ENCODE peak calls at places on chromosomes 6 and 20, in four cellular contexts. One of them, this sample, is unnamed.

GRCh38 chr20:24969203-24970029 is 20.3 kb downstream of the CST7 start:
- DNase-seq in stomach: no peak
- DNase-seq in IMR-90: no peak
- DNase-seq in tibial artery: peak
- DNase-seq in this sample: no peak

GRCh38 chr6:109964949-109965348 is 13.2 kb upstream of the GPR6 start:
- DNase-seq in stomach: no peak
- DNase-seq in IMR-90: no peak
- DNase-seq in tibial artery: no peak
- DNase-seq in this sample: no peak

GRCh38 chr6:32166411-32167061 is 2.1 kb downstream of the EGFL8 start:
- DNase-seq in IMR-90: no peak
- DNase-seq in tibial artery: no peak
- DNase-seq in stomach: no peak
- DNase-seq in this sample: no peak

GRCh38 chr6:143164565-143165105 is 103.9 kb downstream of the AIG1 start:
- DNase-seq in stomach: no peak
- DNase-seq in tibial artery: no peak
- DNase-seq in IMR-90: no peak
- DNase-seq in this sample: no peak

GRCh38 chr20:47876348-47877056 is 91.2 kb upstream of the SULF2 start:
- DNase-seq in tibial artery: no peak
- DNase-seq in stomach: no peak
- DNase-seq in IMR-90: no peak
- DNase-seq in this sample: no peak

GRCh38 chr20:8326196-8326595 is 194.1 kb downstream of the PLCB1 start:
- DNase-seq in IMR-90: no peak
- DNase-seq in tibial artery: no peak
- DNase-seq in stomach: no peak
- DNase-seq in this sample: no peak

GRCh38 chr6:20402181-20403079 is 751 bp downstream of the E2F3 start:
- DNase-seq in IMR-90: no peak
- DNase-seq in stomach: peak
- DNase-seq in tibial artery: peak
- DNase-seq in this sample: peak

GRCh38 chr6:157298325-157298724 is 25.0 kb downstream of the TMEM242 start:
- DNase-seq in IMR-90: no peak
- DNase-seq in tibial artery: no peak
- DNase-seq in stomach: no peak
- DNase-seq in this sample: no peak

GRCh38 chr20:6704132-6704861 is 63.2 kb upstream of the BMP2 start:
- DNase-seq in stomach: peak
- DNase-seq in IMR-90: peak
- DNase-seq in tibial artery: no peak
- DNase-seq in this sample: no peak

GRCh38 chr20:63290136-63290676 is 2.8 kb upstream of the COL20A1 start:
- DNase-seq in stomach: no peak
- DNase-seq in tibial artery: no peak
- DNase-seq in IMR-90: no peak
- DNase-seq in this sample: no peak

GRCh38 chr20:5513975-5514516 is 197.3 kb upstream of the PROKR2 start:
- DNase-seq in stomach: no peak
- DNase-seq in IMR-90: peak
- DNase-seq in tibial artery: no peak
- DNase-seq in this sample: no peak

GRCh38 chr20:53582574-53583351 is 10.9 kb downstream of the ZNF217 start:
- DNase-seq in tibial artery: no peak
- DNase-seq in stomach: peak
- DNase-seq in IMR-90: peak
- DNase-seq in this sample: no peak

GRCh38 chr20:38550274-38550673 is 30.7 kb upstream of the ADIG start:
- DNase-seq in tibial artery: no peak
- DNase-seq in stomach: no peak
- DNase-seq in IMR-90: no peak
- DNase-seq in this sample: no peak

GRCh38 chr6:90369024-90369519 is 72.4 kb upstream of the BACH2 start:
- DNase-seq in stomach: peak
- DNase-seq in tibial artery: peak
- DNase-seq in IMR-90: peak
- DNase-seq in this sample: no peak

GRCh38 chr6:4607026-4607704 is 169.0 kb upstream of the CDYL start:
- DNase-seq in stomach: no peak
- DNase-seq in tibial artery: peak
- DNase-seq in IMR-90: peak
- DNase-seq in this sample: no peak

GRCh38 chr6:21965029-21965428 is 331.8 kb downstream of the PRL start:
- DNase-seq in tibial artery: no peak
- DNase-seq in IMR-90: no peak
- DNase-seq in stomach: no peak
- DNase-seq in this sample: no peak

GRCh38 chr6:31888281-31889258 is 8.9 kb downstream of the EHMT2 start:
- DNase-seq in tibial artery: no peak
- DNase-seq in IMR-90: no peak
- DNase-seq in stomach: peak
- DNase-seq in this sample: no peak

GRCh38 chr6:48962041-48962440 is 501.0 kb downstream of the MMUT start:
- DNase-seq in stomach: no peak
- DNase-seq in IMR-90: no peak
- DNase-seq in tibial artery: no peak
- DNase-seq in this sample: no peak

GRCh38 chr20:45246109-45246508 is 8.3 kb downstream of the SLPI start:
- DNase-seq in tibial artery: no peak
- DNase-seq in IMR-90: no peak
- DNase-seq in stomach: no peak
- DNase-seq in this sample: no peak

GRCh38 chr6:157224178-157224956 is 99.0 kb downstream of the TMEM242 start:
- DNase-seq in IMR-90: no peak
- DNase-seq in tibial artery: peak
- DNase-seq in stomach: no peak
- DNase-seq in this sample: no peak

GRCh38 chr20:6008254-6008653 is 45.6 kb downstream of the LRRN4 start:
- DNase-seq in stomach: peak
- DNase-seq in tibial artery: peak
- DNase-seq in IMR-90: peak
- DNase-seq in this sample: peak

GRCh38 chr6:134651519-134651918 is 298.4 kb downstream of the ALDH8A1 start:
- DNase-seq in stomach: no peak
- DNase-seq in IMR-90: no peak
- DNase-seq in tibial artery: no peak
- DNase-seq in this sample: no peak

GRCh38 chr20:2633381-2633780 is 19.1 kb upstream of the NOP56 start:
- DNase-seq in IMR-90: no peak
- DNase-seq in tibial artery: no peak
- DNase-seq in stomach: no peak
- DNase-seq in this sample: no peak

GRCh38 chr6:1868561-1869261 is 259.0 kb downstream of the FOXC1 start:
- DNase-seq in IMR-90: no peak
- DNase-seq in stomach: no peak
- DNase-seq in tibial artery: no peak
- DNase-seq in this sample: no peak

GRCh38 chr6:16320533-16321340 is 82.3 kb downstream of the GMPR start:
- DNase-seq in tibial artery: peak
- DNase-seq in IMR-90: peak
- DNase-seq in stomach: no peak
- DNase-seq in this sample: no peak

GRCh38 chr6:168440520-168441433 is at the start of gene SMOC2:
- DNase-seq in tibial artery: no peak
- DNase-seq in IMR-90: no peak
- DNase-seq in stomach: no peak
- DNase-seq in this sample: peak
- H3K4me3 ChIP-seq in tibial artery: peak
- H3K4me3 ChIP-seq in IMR-90: no peak
- H3K4me3 ChIP-seq in stomach: peak
- H3K4me3 ChIP-seq in this sample: peak

GRCh38 chr6:160781298-160781697 is 79.3 kb downstream of the PLG start:
- DNase-seq in tibial artery: no peak
- DNase-seq in stomach: no peak
- DNase-seq in IMR-90: no peak
- DNase-seq in this sample: no peak

GRCh38 chr6:160774399-160774798 is 72.4 kb downstream of the PLG start:
- DNase-seq in stomach: no peak
- DNase-seq in tibial artery: no peak
- DNase-seq in IMR-90: no peak
- DNase-seq in this sample: no peak

GRCh38 chr6:160775730-160776129 is 73.7 kb downstream of the PLG start:
- DNase-seq in IMR-90: no peak
- DNase-seq in stomach: no peak
- DNase-seq in tibial artery: no peak
- DNase-seq in this sample: no peak
- H3K27ac ChIP-seq in IMR-90: no peak
- H3K27ac ChIP-seq in stomach: no peak
- H3K27ac ChIP-seq in tibial artery: no peak
- H3K27ac ChIP-seq in this sample: no peak

GRCh38 chr6:149963212-149963461 is 606 bp upstream of the ULBP1 start:
- DNase-seq in stomach: no peak
- DNase-seq in IMR-90: peak
- DNase-seq in tibial artery: no peak
- DNase-seq in this sample: no peak
- H3K4me3 ChIP-seq in stomach: peak
- H3K4me3 ChIP-seq in IMR-90: peak
- H3K4me3 ChIP-seq in tibial artery: peak
- H3K4me3 ChIP-seq in this sample: peak

DNA sequence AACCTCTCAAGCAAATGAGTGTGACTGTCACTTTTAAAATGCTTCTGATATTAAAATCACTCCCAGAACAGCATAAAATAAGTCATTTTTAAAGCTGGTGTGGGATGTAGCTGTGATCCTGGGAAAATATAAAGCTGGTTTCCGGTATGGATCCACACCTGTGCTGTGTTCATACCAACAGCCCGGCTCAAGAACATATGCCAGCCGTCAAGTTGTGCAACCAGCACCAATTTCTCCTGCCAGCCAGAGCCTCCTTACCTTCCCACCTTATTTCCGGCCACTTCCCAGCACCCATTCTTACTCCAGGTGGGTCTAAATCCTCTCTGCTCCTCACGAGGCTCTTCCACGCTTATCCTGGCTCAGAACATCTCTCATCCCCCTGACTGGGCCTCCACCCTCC is 50.9 kb upstream of the RPS6KA2 start:
- DNase-seq in stomach: no peak
- DNase-seq in IMR-90: no peak
- DNase-seq in tibial artery: no peak
- DNase-seq in this sample: no peak
- H3K27ac ChIP-seq in stomach: peak
- H3K27ac ChIP-seq in IMR-90: no peak
- H3K27ac ChIP-seq in tibial artery: no peak
- H3K27ac ChIP-seq in this sample: no peak